ENCODE peak calls at places on chromosomes 4 and X, in four cellular contexts. One of them, this sample, is unnamed.

GRCh38 chrX:85627363-85627762 is 247.9 kb upstream of the POF1B start:
- ATAC-seq in upper lobe of left lung: no peak
- ATAC-seq in pancreas: no peak
- ATAC-seq in psoas muscle: no peak
- ATAC-seq in this sample: no peak

GRCh38 chr4:16289872-16290554 is 63.7 kb upstream of the TAPT1 start:
- ATAC-seq in upper lobe of left lung: no peak
- ATAC-seq in pancreas: peak
- ATAC-seq in psoas muscle: no peak
- ATAC-seq in this sample: no peak

GRCh38 chrX:23840674-23841073 is 57.7 kb downstream of the SAT1 start:
- ATAC-seq in upper lobe of left lung: no peak
- ATAC-seq in pancreas: no peak
- ATAC-seq in psoas muscle: no peak
- ATAC-seq in this sample: no peak

GRCh38 chr4:81712714-81713113 is 241.0 kb upstream of the RASGEF1B start:
- ATAC-seq in upper lobe of left lung: no peak
- ATAC-seq in pancreas: no peak
- ATAC-seq in psoas muscle: no peak
- ATAC-seq in this sample: no peak

GRCh38 chr4:41318839-41319530 is 62.3 kb downstream of the UCHL1 start:
- ATAC-seq in upper lobe of left lung: no peak
- ATAC-seq in pancreas: peak
- ATAC-seq in psoas muscle: peak
- ATAC-seq in this sample: no peak

GRCh38 chrX:27883468-27884092 is 75.8 kb downstream of the MAGEB10 start:
- ATAC-seq in upper lobe of left lung: no peak
- ATAC-seq in pancreas: no peak
- ATAC-seq in psoas muscle: no peak
- ATAC-seq in this sample: no peak

GRCh38 chrX:30513284-30513683 is 64.3 kb downstream of the TASL start:
- ATAC-seq in upper lobe of left lung: no peak
- ATAC-seq in pancreas: no peak
- ATAC-seq in psoas muscle: no peak
- ATAC-seq in this sample: no peak

GRCh38 chrX:53263597-53264094 is 17.7 kb downstream of the IQSEC2 start:
- ATAC-seq in upper lobe of left lung: no peak
- ATAC-seq in pancreas: peak
- ATAC-seq in psoas muscle: peak
- ATAC-seq in this sample: no peak

GRCh38 chrX:63686878-63687714 is 97.9 kb downstream of the ARHGEF9 start:
- ATAC-seq in upper lobe of left lung: no peak
- ATAC-seq in pancreas: peak
- ATAC-seq in psoas muscle: peak
- ATAC-seq in this sample: no peak

GRCh38 chr4:125736057-125736456 is 421.3 kb downstream of the FAT4 start:
- ATAC-seq in upper lobe of left lung: no peak
- ATAC-seq in pancreas: no peak
- ATAC-seq in psoas muscle: no peak
- ATAC-seq in this sample: no peak

GRCh38 chrX:13305091-13305490 is 14.8 kb downstream of the ATXN3L start:
- ATAC-seq in upper lobe of left lung: no peak
- ATAC-seq in pancreas: no peak
- ATAC-seq in psoas muscle: no peak
- ATAC-seq in this sample: no peak

GRCh38 chr4:131382839-131383238 is 1766.3 kb upstream of the PCDH10 start:
- ATAC-seq in upper lobe of left lung: no peak
- ATAC-seq in pancreas: no peak
- ATAC-seq in psoas muscle: no peak
- ATAC-seq in this sample: no peak

GRCh38 chr4:145199056-145199713 is 18.8 kb upstream of the OTUD4 start:
- ATAC-seq in upper lobe of left lung: no peak
- ATAC-seq in pancreas: no peak
- ATAC-seq in psoas muscle: no peak
- ATAC-seq in this sample: no peak

GRCh38 chrX:13747836-13748235 is 13.3 kb downstream of the OFD1 start:
- ATAC-seq in upper lobe of left lung: no peak
- ATAC-seq in pancreas: peak
- ATAC-seq in psoas muscle: peak
- ATAC-seq in this sample: peak

GRCh38 chr4:128648021-128648420 is 161.5 kb upstream of the JADE1 start:
- ATAC-seq in upper lobe of left lung: no peak
- ATAC-seq in pancreas: no peak
- ATAC-seq in psoas muscle: no peak
- ATAC-seq in this sample: no peak

GRCh38 chrX:133323450-133323849 is 91.8 kb downstream of the GPC4 start:
- ATAC-seq in upper lobe of left lung: no peak
- ATAC-seq in pancreas: peak
- ATAC-seq in psoas muscle: no peak
- ATAC-seq in this sample: no peak

GRCh38 chrX:149152941-149153340 is 352.2 kb downstream of the IDS start:
- ATAC-seq in upper lobe of left lung: no peak
- ATAC-seq in pancreas: no peak
- ATAC-seq in psoas muscle: no peak
- ATAC-seq in this sample: no peak

GRCh38 chr4:177442623-177443155 is 452 bp upstream of the AGA start:
- ATAC-seq in upper lobe of left lung: no peak
- ATAC-seq in pancreas: peak
- ATAC-seq in psoas muscle: no peak
- ATAC-seq in this sample: no peak

GRCh38 chrX:130079824-130080406 is 30.4 kb downstream of the ELF4 start:
- ATAC-seq in upper lobe of left lung: no peak
- ATAC-seq in pancreas: peak
- ATAC-seq in psoas muscle: peak
- ATAC-seq in this sample: peak

GRCh38 chr4:8099981-8100464 is 58.6 kb downstream of the ABLIM2 start:
- ATAC-seq in upper lobe of left lung: no peak
- ATAC-seq in pancreas: peak
- ATAC-seq in psoas muscle: peak
- ATAC-seq in this sample: peak

GRCh38 chr4:12239897-12240636 is 811.4 kb upstream of the HS3ST1 start:
- ATAC-seq in upper lobe of left lung: no peak
- ATAC-seq in pancreas: no peak
- ATAC-seq in psoas muscle: no peak
- ATAC-seq in this sample: no peak

GRCh38 chr4:74768857-74769525 is 25.3 kb downstream of the BTC start:
- ATAC-seq in upper lobe of left lung: no peak
- ATAC-seq in pancreas: peak
- ATAC-seq in psoas muscle: no peak
- ATAC-seq in this sample: no peak

GRCh38 chr4:140523370-140523856 is 555 bp upstream of the ELMOD2 start:
- ATAC-seq in upper lobe of left lung: no peak
- ATAC-seq in pancreas: peak
- ATAC-seq in psoas muscle: no peak
- ATAC-seq in this sample: peak

GRCh38 chr4:156773648-156774357 is 197.8 kb downstream of the PDGFC start:
- ATAC-seq in upper lobe of left lung: no peak
- ATAC-seq in pancreas: no peak
- ATAC-seq in psoas muscle: no peak
- ATAC-seq in this sample: no peak

GRCh38 chr4:48851651-48852050 is 20.8 kb downstream of the OCIAD1 start:
- ATAC-seq in upper lobe of left lung: no peak
- ATAC-seq in pancreas: no peak
- ATAC-seq in psoas muscle: no peak
- ATAC-seq in this sample: no peak

GRCh38 chr4:98572697-98573096 is 85.7 kb downstream of the TSPAN5 start:
- ATAC-seq in upper lobe of left lung: no peak
- ATAC-seq in pancreas: peak
- ATAC-seq in psoas muscle: no peak
- ATAC-seq in this sample: no peak

GRCh38 chr4:48343531-48343930 is 2.2 kb downstream of the SLAIN2 start:
- ATAC-seq in upper lobe of left lung: no peak
- ATAC-seq in pancreas: no peak
- ATAC-seq in psoas muscle: no peak
- ATAC-seq in this sample: no peak

GRCh38 chrX:64437665-64438064 is 42.4 kb upstream of the MTMR8 start:
- ATAC-seq in upper lobe of left lung: no peak
- ATAC-seq in pancreas: no peak
- ATAC-seq in psoas muscle: no peak
- ATAC-seq in this sample: no peak

GRCh38 chrX:23900220-23900797 is 7.4 kb downstream of the APOO start:
- ATAC-seq in upper lobe of left lung: no peak
- ATAC-seq in pancreas: no peak
- ATAC-seq in psoas muscle: peak
- ATAC-seq in this sample: peak

GRCh38 chr4:144646523-144647094 is 653 bp downstream of the HHIP start:
- ATAC-seq in upper lobe of left lung: peak
- ATAC-seq in pancreas: peak
- ATAC-seq in psoas muscle: no peak
- ATAC-seq in this sample: peak

GRCh38 chrX:11758400-11759171 is 549 bp downstream of the MSL3 start:
- ATAC-seq in upper lobe of left lung: peak
- ATAC-seq in pancreas: peak
- ATAC-seq in psoas muscle: peak
- ATAC-seq in this sample: peak

GRCh38 chr4:91936301-91936700 is 367.5 kb upstream of the GRID2 start:
- ATAC-seq in upper lobe of left lung: no peak
- ATAC-seq in pancreas: no peak
- ATAC-seq in psoas muscle: no peak
- ATAC-seq in this sample: no peak

GRCh38 chr4:136524039-136524438 is 1008.3 kb downstream of the PCDH18 start:
- ATAC-seq in upper lobe of left lung: peak
- ATAC-seq in pancreas: no peak
- ATAC-seq in psoas muscle: no peak
- ATAC-seq in this sample: no peak

GRCh38 chr4:85489273-85489672 is 14.3 kb downstream of the ARHGAP24 start:
- ATAC-seq in upper lobe of left lung: no peak
- ATAC-seq in pancreas: peak
- ATAC-seq in psoas muscle: no peak
- ATAC-seq in this sample: peak

GRCh38 chrX:78619829-78620228 is 39.3 kb downstream of the RTL3 start:
- ATAC-seq in upper lobe of left lung: no peak
- ATAC-seq in pancreas: no peak
- ATAC-seq in psoas muscle: no peak
- ATAC-seq in this sample: no peak

GRCh38 chr4:165192500-165192898 is 14.9 kb upstream of the KLHL2 start:
- ATAC-seq in upper lobe of left lung: no peak
- ATAC-seq in pancreas: no peak
- ATAC-seq in psoas muscle: no peak
- ATAC-seq in this sample: no peak

DNA sequence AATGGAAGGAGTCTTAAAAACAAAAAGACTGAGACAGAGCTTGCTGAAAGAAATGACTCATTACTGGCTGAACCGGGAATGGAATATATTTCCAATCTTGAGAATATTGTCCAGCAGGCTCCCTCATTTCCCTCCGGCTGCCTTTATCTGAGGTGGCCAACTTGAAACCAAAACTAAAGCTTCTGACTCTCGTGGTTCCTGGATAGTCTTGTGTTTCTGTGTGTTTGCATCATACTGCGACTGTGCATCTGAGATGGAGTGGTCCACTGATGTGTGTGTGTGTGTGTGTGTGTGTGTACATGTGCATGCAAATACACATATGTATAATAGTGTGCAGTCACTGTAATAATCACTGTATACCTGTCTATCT is 145.6 kb upstream of the SCML1 start:
- ATAC-seq in upper lobe of left lung: no peak
- ATAC-seq in pancreas: peak
- ATAC-seq in psoas muscle: peak
- ATAC-seq in this sample: peak
- H3K4me3 ChIP-seq in upper lobe of left lung: no peak
- H3K4me3 ChIP-seq in pancreas: no peak
- H3K4me3 ChIP-seq in psoas muscle: peak
- H3K4me3 ChIP-seq in this sample: peak

GRCh38 chr4:154743683-154744340 is at the start of gene LRAT:
- ATAC-seq in upper lobe of left lung: peak
- ATAC-seq in pancreas: peak
- ATAC-seq in psoas muscle: peak
- ATAC-seq in this sample: peak
- H3K4me3 ChIP-seq in upper lobe of left lung: peak
- H3K4me3 ChIP-seq in pancreas: peak
- H3K4me3 ChIP-seq in psoas muscle: peak
- H3K4me3 ChIP-seq in this sample: peak

GRCh38 chr4:168835880-168836454 is 174.1 kb downstream of the CBR4 start:
- ATAC-seq in upper lobe of left lung: no peak
- ATAC-seq in pancreas: no peak
- ATAC-seq in psoas muscle: no peak
- ATAC-seq in this sample: no peak
- H3K4me3 ChIP-seq in upper lobe of left lung: no peak
- H3K4me3 ChIP-seq in pancreas: no peak
- H3K4me3 ChIP-seq in psoas muscle: no peak
- H3K4me3 ChIP-seq in this sample: peak

GRCh38 chrX:40097101-40097491 is 662 bp downstream of the BCOR start:
- ATAC-seq in upper lobe of left lung: no peak
- ATAC-seq in pancreas: no peak
- ATAC-seq in psoas muscle: no peak
- ATAC-seq in this sample: no peak
- H3K4me3 ChIP-seq in upper lobe of left lung: peak
- H3K4me3 ChIP-seq in pancreas: peak
- H3K4me3 ChIP-seq in psoas muscle: peak
- H3K4me3 ChIP-seq in this sample: peak

GRCh38 chr4:148441986-148442829 is at the start of gene NR3C2:
- ATAC-seq in upper lobe of left lung: peak
- ATAC-seq in pancreas: peak
- ATAC-seq in psoas muscle: peak
- ATAC-seq in this sample: peak
- H3K4me3 ChIP-seq in upper lobe of left lung: peak
- H3K4me3 ChIP-seq in pancreas: peak
- H3K4me3 ChIP-seq in psoas muscle: peak
- H3K4me3 ChIP-seq in this sample: peak

DNA sequence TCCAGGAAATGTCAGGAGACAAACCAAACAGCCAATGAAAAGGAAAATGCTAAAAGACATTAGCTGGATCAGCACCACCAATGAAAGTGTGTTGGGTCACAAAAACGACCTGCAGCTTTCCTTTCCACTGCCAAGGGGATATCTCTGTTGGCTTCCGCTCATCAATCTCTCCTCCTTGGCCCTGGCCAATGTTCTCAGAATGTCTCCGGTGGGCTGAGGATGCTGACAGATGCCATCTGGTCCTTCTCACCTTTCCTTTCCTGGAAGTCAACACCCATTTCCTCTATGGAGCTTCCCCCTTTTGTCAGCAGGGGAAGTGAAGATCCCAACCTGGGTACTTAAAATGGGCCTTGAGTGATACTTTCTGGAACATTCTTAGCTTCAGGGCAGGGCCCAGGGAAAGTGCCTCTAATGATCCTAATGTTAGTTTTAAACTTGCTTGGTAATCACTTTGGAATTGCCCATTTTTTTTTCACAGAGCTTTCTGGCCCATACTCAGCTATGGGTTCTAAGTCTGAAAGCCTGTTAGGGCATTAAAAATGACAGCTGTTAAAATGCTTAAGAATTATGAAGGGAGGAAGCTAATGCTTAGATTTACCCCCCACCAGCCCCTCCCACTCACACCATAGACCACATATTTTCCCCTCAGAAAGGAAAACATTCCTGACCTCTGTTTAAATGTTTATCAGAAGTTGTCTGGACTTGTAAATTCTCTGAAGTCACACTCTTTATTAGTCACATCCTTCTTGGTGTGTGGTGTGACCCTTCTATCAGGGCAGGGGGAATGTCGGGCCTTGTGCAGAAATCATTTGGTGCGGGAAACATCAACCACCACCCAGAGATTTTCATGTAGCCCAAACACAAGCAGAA is 29.2 kb downstream of the IGFBP7 start:
- ATAC-seq in upper lobe of left lung: peak
- ATAC-seq in pancreas: peak
- ATAC-seq in psoas muscle: peak
- ATAC-seq in this sample: peak
- H3K4me3 ChIP-seq in upper lobe of left lung: no peak
- H3K4me3 ChIP-seq in pancreas: no peak
- H3K4me3 ChIP-seq in psoas muscle: no peak
- H3K4me3 ChIP-seq in this sample: no peak

GRCh38 chr4:18850763-18851331 is 829.3 kb upstream of the LCORL start:
- ATAC-seq in upper lobe of left lung: no peak
- ATAC-seq in pancreas: no peak
- ATAC-seq in psoas muscle: no peak
- ATAC-seq in this sample: no peak
- H3K4me3 ChIP-seq in upper lobe of left lung: no peak
- H3K4me3 ChIP-seq in pancreas: no peak
- H3K4me3 ChIP-seq in psoas muscle: no peak
- H3K4me3 ChIP-seq in this sample: no peak

This sample was measured in gastroesophageal sphincter.